ENCODE peak calls at places on chromosomes 1 and 21, in nine cellular contexts. E is PC-9, D is fibroblast of mammary gland, Q is cardiac muscle cell, A is left lung, I is AG04450, C is HFF-Myc, V is suprapubic skin, U is esophagus squamous epithelium. S is an unnamed sample.

GRCh38 chr21:39137248-39138186 is 45.7 kb downstream of the PSMG1 start:
- DNase-seq in E (no peak), D (peak), Q (peak), A (no peak), I (no peak), C (no peak), V (no peak), U (no peak), S (no peak)

GRCh38 chr1:241957692-241958494 is at the start of gene BECN2:
- DNase-seq in E (no peak), D (no peak), Q (no peak), A (no peak), I (no peak), C (no peak), V (no peak), U (no peak), S (no peak)

GRCh38 chr21:44427241-44428120 is 27.8 kb upstream of the LRRC3 start:
- DNase-seq in E (no peak), D (no peak), Q (no peak), A (peak), I (no peak), C (no peak), V (peak), U (no peak), S (no peak)

GRCh38 chr1:26060832-26061574 is 6.4 kb downstream of the TRIM63 start:
- DNase-seq in E (no peak), D (no peak), Q (no peak), A (no peak), I (no peak), C (no peak), V (no peak), U (no peak), S (no peak)

GRCh38 chr1:178513278-178513983 is 522 bp downstream of the TEX35 start:
- DNase-seq in E (no peak), D (peak), Q (peak), A (no peak), I (no peak), C (no peak), V (no peak), U (no peak), S (no peak)

GRCh38 chr1:53139911-53140310 is 2.5 kb downstream of the SLC1A7 start:
- DNase-seq in E (peak), D (peak), Q (no peak), A (no peak), I (no peak), C (no peak), V (no peak), U (no peak), S (no peak)

GRCh38 chr1:193115629-193116227 is 6.1 kb upstream of the CDC73 start:
- DNase-seq in E (peak), D (peak), Q (peak), A (no peak), I (peak), C (peak), V (no peak), U (no peak), S (peak)

GRCh38 chr1:158112994-158113758 is 67.5 kb upstream of the CD1D start:
- DNase-seq in E (no peak), D (peak), Q (peak), A (no peak), I (no peak), C (no peak), V (no peak), U (no peak), S (no peak)

GRCh38 chr1:94597701-94598100 is 56.1 kb upstream of the F3 start:
- DNase-seq in E (peak), D (peak), Q (no peak), A (no peak), I (no peak), C (no peak), V (no peak), U (no peak), S (no peak)

GRCh38 chr1:25435315-25436103 is 4.8 kb downstream of the MACO1 start:
- DNase-seq in E (no peak), D (peak), Q (no peak), A (no peak), I (no peak), C (no peak), V (no peak), U (no peak), S (no peak)

GRCh38 chr1:112589766-112590165 is 29.2 kb downstream of the ST7L start:
- DNase-seq in E (no peak), D (no peak), Q (no peak), A (no peak), I (no peak), C (no peak), V (no peak), U (no peak), S (no peak)

GRCh38 chr1:204032642-204033235 is 40.2 kb upstream of the SOX13 start:
- DNase-seq in E (no peak), D (no peak), Q (no peak), A (no peak), I (no peak), C (no peak), V (no peak), U (no peak), S (no peak)

GRCh38 chr1:15141933-15142647 is 11.5 kb upstream of the TMEM51 start:
- DNase-seq in E (peak), D (peak), Q (no peak), A (no peak), I (no peak), C (peak), V (no peak), U (no peak), S (no peak)

GRCh38 chr1:213474054-213474453 is 423.0 kb downstream of the RPS6KC1 start:
- DNase-seq in E (no peak), D (no peak), Q (peak), A (no peak), I (no peak), C (no peak), V (no peak), U (no peak), S (no peak)

GRCh38 chr1:6241887-6242740 is 1.9 kb upstream of the HES3 start:
- DNase-seq in E (no peak), D (no peak), Q (no peak), A (no peak), I (no peak), C (no peak), V (no peak), U (no peak), S (no peak)

GRCh38 chr1:33361553-33362262 is 40.8 kb upstream of the A3GALT2 start:
- DNase-seq in E (no peak), D (no peak), Q (no peak), A (peak), I (no peak), C (no peak), V (peak), U (no peak), S (no peak)

GRCh38 chr1:223846668-223847007 is 891 bp upstream of the TP53BP2 start:
- DNase-seq in E (no peak), D (peak), Q (no peak), A (no peak), I (no peak), C (no peak), V (no peak), U (no peak), S (no peak)

GRCh38 chr1:109050228-109050995 is 8.5 kb upstream of the WDR47 start:
- DNase-seq in E (peak), D (no peak), Q (no peak), A (no peak), I (no peak), C (no peak), V (no peak), U (no peak), S (no peak)

GRCh38 chr1:53946252-53947171 is at the start of gene LRRC42:
- DNase-seq in E (no peak), D (no peak), Q (no peak), A (no peak), I (no peak), C (no peak), V (peak), U (no peak), S (no peak)

GRCh38 chr1:34125721-34126380 is 39.2 kb downstream of the CSMD2 start:
- DNase-seq in E (no peak), D (no peak), Q (no peak), A (no peak), I (no peak), C (no peak), V (no peak), U (no peak), S (no peak)

GRCh38 chr1:79052829-79053449 is 46.4 kb upstream of the ADGRL4 start:
- DNase-seq in E (no peak), D (no peak), Q (no peak), A (no peak), I (no peak), C (no peak), V (no peak), U (no peak), S (no peak)

GRCh38 chr1:176515310-176515709 is 52.3 kb downstream of the PAPPA2 start:
- DNase-seq in E (peak), D (peak), Q (no peak), A (no peak), I (no peak), C (no peak), V (no peak), U (no peak), S (peak)

GRCh38 chr21:45468971-45469272 is 64.0 kb downstream of the COL18A1 start:
- DNase-seq in E (no peak), D (no peak), Q (no peak), A (peak), I (no peak), C (no peak), V (no peak), U (no peak), S (no peak)

DNA sequence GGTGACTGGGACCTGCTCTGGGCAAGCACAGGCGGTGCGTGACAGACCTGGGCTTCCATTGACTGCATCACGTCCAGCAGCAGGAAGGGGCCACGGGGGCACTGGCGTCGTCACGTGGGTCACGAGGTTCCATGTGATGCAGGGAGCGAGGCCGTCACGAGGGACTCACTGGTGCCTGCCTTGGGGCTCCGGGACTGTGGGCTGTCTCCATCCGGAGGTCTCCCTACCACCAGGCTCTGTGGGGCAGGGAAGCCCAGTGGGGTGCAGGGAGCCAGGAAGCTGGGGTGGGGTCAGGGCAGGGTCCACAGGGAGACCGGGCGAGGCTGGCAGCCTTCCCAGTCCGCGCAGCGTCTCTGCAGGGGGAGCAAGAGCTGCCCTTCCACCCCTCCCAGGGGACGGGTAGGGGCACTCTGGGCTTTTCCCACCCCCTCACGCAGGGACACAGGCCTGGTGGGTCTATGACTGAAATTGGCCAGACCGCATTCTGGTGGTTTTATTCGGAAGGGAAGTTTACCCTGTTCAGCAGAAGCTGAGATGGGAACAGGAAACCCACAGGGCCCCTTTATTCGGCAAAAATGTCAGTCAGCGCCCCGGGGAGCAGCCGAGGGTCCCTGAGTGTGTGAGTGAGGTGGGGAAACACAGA is 416 bp upstream of the TNFRSF14 start:
- DNase-seq in E (no peak), D (peak), Q (no peak), A (peak), I (no peak), C (no peak), V (peak), U (peak), S (no peak)
- TF ChIP-seq CTCF in E (no peak), D (no peak), Q (no peak), A (no peak), I (no peak), C (no peak), V (no peak), U (no peak), S (no peak)

GRCh38 chr1:209785592-209785991 is 1.2 kb upstream of the C1orf74 start:
- DNase-seq in E (no peak), D (no peak), Q (no peak), A (no peak), I (no peak), C (no peak), V (no peak), U (no peak), S (no peak)
- H3K4me3 ChIP-seq in E (no peak), D (no peak), Q (no peak), A (no peak), I (no peak), C (no peak), V (no peak), U (no peak), S (no peak)

GRCh38 chr1:18197299-18197698 is 89.7 kb downstream of the IGSF21 start:
- DNase-seq in E (no peak), D (no peak), Q (no peak), A (no peak), I (no peak), C (no peak), V (no peak), U (no peak), S (no peak)
- TF ChIP-seq CTCF in E (no peak), D (no peak), Q (no peak), A (no peak), I (no peak), C (no peak), V (no peak), U (no peak), S (no peak)

GRCh38 chr1:154860154-154860870 is 9.8 kb downstream of the KCNN3 start:
- DNase-seq in E (peak), D (no peak), Q (peak), A (no peak), I (no peak), C (no peak), V (no peak), U (no peak), S (no peak)

GRCh38 chr1:154859786-154860153 is 10.3 kb downstream of the KCNN3 start:
- DNase-seq in E (peak), D (no peak), Q (no peak), A (no peak), I (no peak), C (no peak), V (no peak), U (no peak), S (no peak)

GRCh38 chr1:154857441-154858215 is 12.5 kb downstream of the KCNN3 start:
- DNase-seq in E (peak), D (no peak), Q (no peak), A (no peak), I (no peak), C (no peak), V (no peak), U (no peak), S (no peak)

GRCh38 chr1:154857022-154857421 is 13.1 kb downstream of the KCNN3 start:
- DNase-seq in E (no peak), D (no peak), Q (no peak), A (no peak), I (no peak), C (no peak), V (no peak), U (no peak), S (no peak)

GRCh38 chr1:154859151-154859785 is 10.8 kb downstream of the KCNN3 start:
- DNase-seq in E (peak), D (no peak), Q (no peak), A (no peak), I (no peak), C (no peak), V (no peak), U (no peak), S (no peak)
- H3K4me3 ChIP-seq in E (no peak), D (no peak), Q (no peak), A (no peak), I (no peak), C (no peak), V (no peak), U (no peak), S (no peak)

GRCh38 chr1:206471415-206471801 is 1.1 kb downstream of the IKBKE start:
- DNase-seq in E (peak), D (no peak), Q (no peak), A (no peak), I (no peak), C (no peak), V (no peak), U (no peak), S (no peak)

GRCh38 chr1:206468571-206468970 is 1.7 kb upstream of the IKBKE start:
- DNase-seq in E (peak), D (no peak), Q (no peak), A (no peak), I (no peak), C (no peak), V (no peak), U (no peak), S (no peak)

GRCh38 chr1:206469411-206469932 is 804 bp upstream of the IKBKE start:
- DNase-seq in E (peak), D (no peak), Q (no peak), A (no peak), I (no peak), C (no peak), V (no peak), U (no peak), S (no peak)

GRCh38 chr1:206470692-206471414 is 577 bp downstream of the IKBKE start:
- DNase-seq in E (peak), D (peak), Q (peak), A (peak), I (peak), C (no peak), V (no peak), U (no peak), S (peak)

GRCh38 chr1:206469933-206470691 is at the start of gene IKBKE:
- DNase-seq in E (peak), D (peak), Q (peak), A (peak), I (peak), C (no peak), V (no peak), U (no peak), S (no peak)
- TF ChIP-seq CTCF in E (no peak), D (peak), Q (peak), A (no peak), I (peak), C (peak), V (peak), U (peak), S (peak)

DNA sequence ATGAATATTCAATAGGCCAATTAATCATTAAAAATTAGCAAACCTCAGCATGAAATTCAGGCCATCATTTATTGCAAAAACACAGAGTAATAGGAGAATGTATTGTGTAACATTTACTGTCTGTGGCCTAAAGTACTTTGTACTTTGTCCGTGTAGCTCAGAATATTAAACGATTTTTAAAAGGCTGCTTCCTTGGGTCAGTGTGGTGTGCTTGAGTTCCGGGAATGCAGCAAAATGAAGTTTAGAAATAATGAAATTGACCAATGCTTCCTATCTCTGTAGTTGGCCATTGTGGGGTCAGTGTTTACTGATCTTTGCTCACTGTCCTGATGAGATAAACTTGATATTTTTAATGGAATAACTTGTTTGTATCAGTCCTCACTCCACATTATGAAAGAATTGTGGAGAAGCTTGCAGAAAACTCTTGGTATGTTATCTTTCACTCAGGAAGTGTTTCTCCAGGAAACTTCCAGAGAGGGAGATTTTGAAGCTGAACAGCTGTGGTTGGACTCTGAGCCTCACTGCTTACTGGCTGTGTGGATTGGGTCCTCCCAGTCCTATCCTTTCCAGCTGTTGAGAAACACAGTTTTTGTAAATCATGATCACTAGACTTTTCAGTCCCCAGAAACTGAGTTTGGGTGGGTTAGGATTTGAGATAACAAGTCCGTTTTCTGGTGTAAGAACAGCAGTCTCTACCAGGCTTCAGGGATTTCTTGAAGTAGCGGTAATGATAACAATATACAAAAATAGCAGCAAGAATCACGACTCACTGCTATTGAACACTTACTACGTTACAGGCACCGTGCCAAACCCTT is 19.2 kb upstream of the MTARC1 start:
- DNase-seq in E (no peak), D (peak), Q (peak), A (no peak), I (peak), C (no peak), V (no peak), U (no peak), S (no peak)
- H3K4me3 ChIP-seq in E (no peak), D (no peak), Q (no peak), A (no peak), I (no peak), C (no peak), V (no peak), U (no peak), S (no peak)

GRCh38 chr1:206074839-206075238 is 21.9 kb downstream of the RHEX start:
- DNase-seq in E (no peak), D (no peak), Q (no peak), A (no peak), I (no peak), C (no peak), V (no peak), U (no peak), S (no peak)
- TF ChIP-seq CTCF in E (no peak), D (no peak), Q (peak), A (no peak), I (no peak), C (no peak), V (no peak), U (no peak), S (no peak)

GRCh38 chr1:174949645-174950044 is 50.1 kb upstream of the CACYBP start:
- DNase-seq in E (no peak), D (no peak), Q (no peak), A (no peak), I (no peak), C (no peak), V (no peak), U (no peak), S (no peak)

GRCh38 chr1:174956086-174956485 is 43.7 kb upstream of the CACYBP start:
- DNase-seq in E (no peak), D (no peak), Q (no peak), A (no peak), I (no peak), C (no peak), V (no peak), U (no peak), S (no peak)

GRCh38 chr1:174953657-174954435 is 45.9 kb upstream of the CACYBP start:
- DNase-seq in E (peak), D (no peak), Q (no peak), A (no peak), I (no peak), C (no peak), V (no peak), U (no peak), S (no peak)

GRCh38 chr1:174954686-174955669 is 44.8 kb upstream of the CACYBP start:
- DNase-seq in E (no peak), D (no peak), Q (no peak), A (no peak), I (no peak), C (no peak), V (no peak), U (no peak), S (no peak)

GRCh38 chr1:174953170-174953569 is 46.6 kb upstream of the CACYBP start:
- DNase-seq in E (no peak), D (no peak), Q (no peak), A (no peak), I (no peak), C (no peak), V (no peak), U (no peak), S (no peak)
- H3K4me3 ChIP-seq in E (no peak), D (no peak), Q (no peak), A (no peak), I (no peak), C (no peak), V (no peak), U (no peak), S (no peak)

GRCh38 chr1:84297546-84298244 is 3.8 kb upstream of the SAMD13 start:
- DNase-seq in E (no peak), D (no peak), Q (no peak), A (no peak), I (no peak), C (no peak), V (no peak), U (no peak), S (no peak)
- TF ChIP-seq CTCF in E (no peak), D (no peak), Q (no peak), A (no peak), I (no peak), C (no peak), V (no peak), U (no peak), S (no peak)